ENCODE peak calls at places on chromosomes 12 and 14, in nine cellular contexts. R, C, L, F, P, I, G, X and V are unnamed samples.

GRCh38 chr14:52553002-52553670 is 500 bp downstream of the GPR137C start:
- DNase-seq in L (no peak), F (no peak), X (peak), C (no peak), P (peak), I (peak), G (peak), R (peak), V (peak)

GRCh38 chr12:106106129-106106566 is 32.6 kb downstream of the NUAK1 start:
- DNase-seq in X (no peak), P (no peak), I (no peak), C (no peak), F (no peak), G (no peak), R (no peak), L (peak), V (no peak)

GRCh38 chr12:32437095-32437515 is 37.7 kb downstream of the FGD4 start:
- DNase-seq in L (peak), P (no peak), G (no peak), F (peak), R (no peak), X (no peak), C (peak), I (no peak), V (no peak)

GRCh38 chr14:51317373-51317772 is 77.3 kb downstream of the TMX1 start:
- DNase-seq in I (no peak), F (no peak), G (no peak), X (no peak), L (no peak), R (no peak), P (no peak), C (no peak), V (no peak)

GRCh38 chr14:50955373-50956043 is 11.2 kb upstream of the PYGL start:
- DNase-seq in C (peak), F (peak), I (peak), G (peak), L (peak), X (no peak), R (peak), P (no peak), V (no peak)

GRCh38 chr12:125773033-125773432 is 707.8 kb downstream of the AACS start:
- DNase-seq in I (peak), X (no peak), P (no peak), F (no peak), G (no peak), L (peak), C (no peak), R (no peak), V (no peak)

GRCh38 chr12:16112626-16113560 is 164.6 kb downstream of the SLC15A5 start:
- DNase-seq in G (no peak), C (no peak), P (no peak), X (no peak), I (peak), R (no peak), F (no peak), L (no peak), V (no peak)

GRCh38 chr14:86826641-86827040 is 1166.3 kb downstream of the GALC start:
- DNase-seq in I (no peak), G (no peak), X (no peak), P (no peak), F (no peak), R (no peak), L (no peak), C (no peak), V (no peak)

GRCh38 chr14:106665814-106666213 is 1139.4 kb downstream of the TMEM121 start:
- DNase-seq in R (no peak), F (no peak), C (no peak), X (no peak), L (no peak), P (no peak), G (no peak), I (peak), V (no peak)

GRCh38 chr14:54462048-54462447 is 20.9 kb upstream of the CNIH1 start:
- DNase-seq in L (no peak), X (no peak), P (no peak), G (no peak), F (no peak), R (no peak), C (no peak), I (no peak), V (no peak)

GRCh38 chr14:37140176-37140575 is 32.2 kb downstream of the SLC25A21 start:
- DNase-seq in F (no peak), X (no peak), I (no peak), R (no peak), P (no peak), G (no peak), L (no peak), C (no peak), V (no peak)

GRCh38 chr12:85695316-85695715 is 140.9 kb downstream of the RASSF9 start:
- DNase-seq in G (no peak), I (no peak), X (no peak), L (no peak), P (no peak), R (no peak), F (no peak), C (no peak), V (no peak)

GRCh38 chr14:61838661-61839060 is 76.4 kb downstream of the SNAPC1 start:
- DNase-seq in I (no peak), C (peak), P (no peak), X (no peak), G (no peak), L (no peak), R (no peak), F (no peak), V (no peak)

GRCh38 chr14:56273949-56274348 is 155.7 kb downstream of the PELI2 start:
- DNase-seq in I (no peak), X (no peak), L (no peak), C (no peak), P (no peak), R (no peak), F (no peak), G (no peak), V (no peak)

GRCh38 chr14:55146425-55146824 is 17.4 kb downstream of the LGALS3 start:
- DNase-seq in P (no peak), C (no peak), R (no peak), G (no peak), F (no peak), L (no peak), X (no peak), I (no peak), V (no peak)

GRCh38 chr12:76020731-76021672 is 10.6 kb downstream of the PHLDA1 start:
- DNase-seq in L (peak), R (no peak), P (no peak), C (peak), X (no peak), F (peak), G (peak), I (peak), V (peak)

GRCh38 chr12:29039013-29039412 is 110.1 kb upstream of the FAR2 start:
- DNase-seq in P (no peak), G (no peak), I (no peak), R (no peak), X (no peak), L (no peak), C (no peak), F (peak), V (no peak)

GRCh38 chr12:106106892-106107291 is 31.9 kb downstream of the NUAK1 start:
- DNase-seq in X (no peak), F (no peak), R (no peak), I (peak), L (peak), P (no peak), C (peak), G (no peak), V (no peak)

GRCh38 chr14:104075530-104076151 is 9.9 kb upstream of the ASPG start:
- DNase-seq in F (no peak), C (no peak), I (peak), X (no peak), G (no peak), R (no peak), L (no peak), P (no peak), V (no peak)

GRCh38 chr12:49131973-49132461 is 822 bp upstream of the TUBA1B start:
- DNase-seq in G (no peak), X (no peak), L (no peak), C (no peak), R (no peak), F (no peak), P (no peak), I (peak), V (no peak)

GRCh38 chr12:88393017-88393767 is 187.1 kb downstream of the KITLG start:
- DNase-seq in X (no peak), R (no peak), C (no peak), F (no peak), P (no peak), L (peak), I (peak), G (no peak), V (no peak)

GRCh38 chr14:72033331-72033730 is 101.1 kb downstream of the RGS6 start:
- DNase-seq in P (no peak), C (no peak), L (no peak), X (no peak), G (no peak), I (no peak), F (no peak), R (no peak), V (no peak)

GRCh38 chr12:47249719-47250506 is 170.2 kb upstream of the AMIGO2 start:
- DNase-seq in R (no peak), I (no peak), G (no peak), F (no peak), L (peak), P (no peak), X (no peak), C (no peak), V (no peak)

GRCh38 chr14:29851397-29851796 is 76.2 kb downstream of the PRKD1 start:
- DNase-seq in X (no peak), L (no peak), I (no peak), G (no peak), F (no peak), P (no peak), C (no peak), R (no peak), V (no peak)

GRCh38 chr14:63045612-63046320 is 508 bp upstream of the KCNH5 start:
- DNase-seq in G (peak), C (no peak), R (peak), P (no peak), F (no peak), I (no peak), X (peak), L (peak), V (no peak)

GRCh38 chr12:22610148-22610547 is 14.8 kb upstream of the ETNK1 start:
- DNase-seq in F (no peak), C (no peak), X (no peak), P (no peak), G (no peak), I (peak), L (no peak), R (no peak), V (no peak)

GRCh38 chr14:93952829-93953228 is 23.5 kb downstream of the ASB2 start:
- DNase-seq in F (no peak), P (no peak), C (no peak), R (no peak), L (no peak), G (no peak), I (no peak), X (no peak), V (no peak)

GRCh38 chr12:55925870-55926737 is 1.6 kb downstream of the PYM1 start:
- DNase-seq in P (no peak), G (no peak), R (no peak), I (no peak), C (no peak), L (no peak), X (no peak), F (no peak), V (no peak)

GRCh38 chr14:23539209-23539866 is 12.2 kb downstream of the ZFHX2 start:
- DNase-seq in P (no peak), I (peak), F (no peak), R (no peak), C (no peak), G (no peak), L (peak), X (no peak), V (no peak)

GRCh38 chr14:97713023-97713422 is 915.8 kb downstream of the VRK1 start:
- DNase-seq in R (no peak), P (no peak), L (peak), C (no peak), F (no peak), G (no peak), I (no peak), X (no peak), V (no peak)

DNA sequence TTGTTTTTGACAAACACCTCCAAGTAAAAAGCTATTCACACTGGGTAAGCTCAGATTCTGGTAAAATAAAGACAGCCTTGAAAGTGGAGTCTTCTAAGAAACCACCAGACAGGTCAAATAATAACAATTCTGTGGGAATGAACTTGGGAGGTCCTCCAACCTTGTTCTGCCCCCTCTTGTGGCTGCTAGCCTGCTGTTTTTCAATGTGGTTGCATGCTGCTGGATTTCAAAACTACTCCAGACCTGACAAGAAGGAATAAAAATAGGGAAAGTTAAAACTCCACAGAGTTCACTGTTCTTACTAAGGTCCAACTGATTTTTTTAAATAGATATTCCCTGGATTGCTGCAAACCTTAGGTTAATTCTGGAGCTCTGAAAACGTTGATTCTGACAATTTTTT is 32.2 kb upstream of the RIN3 start:
- DNase-seq in F (no peak), L (peak), I (peak), C (no peak), P (no peak), R (no peak), G (no peak), X (no peak), V (no peak)
- TF ChIP-seq CTCF in F (peak), L (peak), I (no peak), C (no peak), P (no peak), R (no peak), G (no peak), X (no peak), V (no peak)

DNA sequence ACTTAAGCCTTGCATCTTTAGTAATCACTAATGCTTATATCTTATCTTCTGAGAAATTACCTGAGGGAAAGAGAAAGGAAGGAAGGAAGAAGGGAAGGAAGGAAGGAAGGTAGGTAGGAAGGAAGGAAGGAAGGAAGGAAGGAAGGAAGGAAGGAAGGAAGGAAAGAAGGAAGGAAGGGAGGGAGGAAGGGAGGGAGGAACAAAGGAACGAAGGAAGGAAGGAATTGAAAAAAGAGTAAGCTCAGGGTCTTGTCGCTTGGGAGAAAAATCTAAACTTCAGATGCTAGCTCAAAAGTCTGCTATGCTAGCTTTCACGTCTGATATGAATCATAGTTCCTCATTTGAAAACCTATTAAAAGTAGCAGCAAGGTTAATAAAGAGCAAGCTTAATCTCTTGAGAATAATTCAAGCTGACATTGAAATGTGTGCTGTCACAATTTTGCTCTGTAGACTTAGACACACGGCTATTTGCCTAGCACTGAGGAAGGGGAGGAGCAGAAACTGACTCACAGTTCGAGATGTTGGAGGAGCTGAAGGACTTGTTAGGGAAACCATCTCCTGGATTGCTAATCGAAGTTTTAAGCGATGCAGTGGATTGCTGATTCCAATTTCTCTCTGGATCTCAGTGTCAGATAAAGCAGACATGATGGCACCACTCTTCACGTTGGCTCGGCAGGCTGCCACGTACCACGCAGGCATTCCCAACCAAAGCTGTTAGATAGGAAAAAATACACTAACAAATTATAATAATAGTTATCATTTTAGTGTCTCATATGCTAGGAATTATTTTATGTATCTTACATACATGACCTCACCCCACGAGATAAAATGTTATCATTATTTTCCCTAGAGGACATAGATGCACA is 216.7 kb downstream of the ACSS3 start:
- DNase-seq in I (peak), X (no peak), R (no peak), F (no peak), G (no peak), L (peak), C (no peak), P (no peak), V (no peak)
- TF ChIP-seq CTCF in I (no peak), X (no peak), R (no peak), F (no peak), G (no peak), L (no peak), C (no peak), P (no peak), V (no peak)

GRCh38 chr12:62813031-62813829 is 121.7 kb downstream of the PPM1H start:
- DNase-seq in P (peak), F (peak), G (peak), C (no peak), R (peak), I (peak), L (peak), X (peak), V (no peak)
- TF ChIP-seq CTCF in P (peak), F (peak), G (peak), C (peak), R (peak), I (peak), L (peak), X (peak), V (peak)

GRCh38 chr14:21724115-21724973 is 50.7 kb upstream of the OR4E1 start:
- DNase-seq in F (no peak), C (no peak), R (no peak), I (no peak), X (no peak), L (no peak), G (no peak), P (no peak), V (no peak)

GRCh38 chr14:21719841-21720240 is 46.2 kb upstream of the OR4E1 start:
- DNase-seq in X (no peak), R (no peak), L (no peak), I (no peak), C (no peak), G (no peak), F (no peak), P (no peak), V (no peak)

GRCh38 chr14:21721504-21721903 is 47.9 kb upstream of the OR4E1 start:
- DNase-seq in F (no peak), P (no peak), I (no peak), X (no peak), R (no peak), L (no peak), G (no peak), C (no peak), V (no peak)

DNA sequence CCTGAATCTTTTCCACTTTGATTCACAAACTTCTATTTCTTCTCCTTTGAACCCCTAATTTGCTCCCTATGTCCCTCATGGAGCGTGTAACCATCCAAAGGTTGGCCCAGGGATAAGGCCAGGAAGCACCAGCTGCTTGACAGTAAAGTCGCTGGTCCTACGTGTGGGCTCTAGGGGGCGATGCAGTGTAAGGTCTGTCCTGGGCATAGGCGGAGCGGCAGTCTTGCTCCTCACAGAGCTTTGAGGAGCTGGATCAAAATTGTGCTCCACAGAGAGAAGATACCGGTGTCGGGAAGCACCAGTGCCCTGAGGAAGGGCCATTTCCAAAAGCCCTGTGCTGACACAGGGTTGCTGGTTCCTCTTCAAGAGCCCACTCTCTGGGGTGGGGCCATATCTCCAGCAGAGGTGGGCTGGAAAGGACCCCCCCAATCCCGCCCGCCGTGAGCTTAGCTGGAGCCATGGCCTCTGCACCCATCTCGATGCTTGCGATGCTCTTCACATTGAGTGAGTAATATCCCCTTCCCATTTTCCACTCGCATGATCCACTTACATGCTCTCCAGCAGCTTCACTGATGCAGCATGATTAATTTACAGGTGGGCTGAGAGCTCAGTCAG is 49.9 kb upstream of the OR4E1 start:
- DNase-seq in P (no peak), G (no peak), F (no peak), R (no peak), X (no peak), L (peak), I (peak), C (no peak), V (no peak)
- TF ChIP-seq CTCF in P (no peak), G (no peak), F (no peak), R (no peak), X (peak), L (peak), I (peak), C (no peak), V (no peak)

GRCh38 chr14:67674480-67675218 is at the start of gene VTI1B:
- DNase-seq in X (peak), P (peak), L (peak), G (peak), R (peak), F (no peak), C (peak), I (peak), V (peak)
- TF ChIP-seq CTCF in X (peak), P (no peak), L (peak), G (peak), R (no peak), F (peak), C (no peak), I (no peak), V (no peak)

GRCh38 chr12:127145929-127146789 is 1120.8 kb upstream of the TMEM132C start:
- DNase-seq in R (peak), C (no peak), X (peak), P (no peak), G (peak), F (no peak), L (peak), I (no peak), V (peak)
- TF ChIP-seq CTCF in R (no peak), C (no peak), X (peak), P (no peak), G (no peak), F (no peak), L (no peak), I (no peak), V (no peak)

DNA sequence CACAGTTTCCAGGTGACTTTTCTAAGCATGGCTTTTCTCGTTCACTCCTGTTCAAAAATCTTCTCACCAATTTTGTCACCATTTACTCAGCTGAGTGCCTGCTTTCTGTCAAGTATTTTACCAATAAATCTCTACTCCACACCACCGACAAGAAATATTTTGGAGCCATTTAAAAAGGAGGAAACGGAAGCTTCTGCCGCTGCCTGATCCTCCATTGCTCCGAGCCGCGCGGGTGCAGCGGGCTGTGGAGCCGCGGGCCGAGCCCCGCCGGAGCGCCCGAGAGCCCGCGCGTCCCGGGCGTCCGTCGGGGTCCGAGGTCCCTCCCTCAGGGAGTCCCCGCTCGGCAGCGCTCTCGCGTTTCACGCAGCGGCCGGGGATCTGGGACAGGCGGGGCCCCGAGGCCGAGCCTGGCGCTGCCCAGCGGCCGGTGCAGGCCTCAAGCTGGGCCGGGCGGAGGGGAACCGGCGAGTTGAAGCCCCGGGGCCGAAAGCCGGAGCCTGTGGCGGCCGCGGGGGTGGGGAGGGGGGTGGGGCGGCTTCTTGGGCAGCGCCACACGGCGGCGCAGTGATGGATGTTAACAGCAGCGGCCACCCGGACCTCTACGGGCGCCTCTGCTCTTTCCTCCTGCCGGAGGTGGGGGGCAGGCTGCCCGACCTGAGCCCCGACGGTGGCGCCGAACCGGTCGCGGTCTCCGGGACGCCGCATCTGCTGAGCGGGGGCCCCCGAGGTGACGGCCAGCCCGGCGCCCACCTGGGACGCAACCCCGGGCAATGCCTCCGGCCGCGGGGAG is 1.1 kb upstream of the HEBP1 start:
- DNase-seq in L (peak), R (peak), I (peak), C (peak), G (peak), F (no peak), X (peak), P (peak), V (peak)
- TF ChIP-seq CTCF in L (peak), R (peak), I (no peak), C (peak), G (peak), F (peak), X (peak), P (peak), V (peak)